ENCODE peak calls at places on chromosomes 11 and 22, in four cellular contexts. One of them, this sample, is unnamed. For H3K36me3, the result is how much of the 10 kb centered on the place peaks cover.

GRCh38 chr11:104781719-104782376 is 116.4 kb downstream of the CASP12 start:
- DNase-seq in SK-N-SH: no peak
- DNase-seq in K562: no peak
- DNase-seq in HepG2: no peak
- DNase-seq in this sample: no peak

GRCh38 chr11:69364901-69365300 is 70.9 kb downstream of the MYEOV start:
- DNase-seq in SK-N-SH: no peak
- DNase-seq in K562: no peak
- DNase-seq in HepG2: no peak
- DNase-seq in this sample: no peak

GRCh38 chr11:68727783-68728182 is 23.5 kb downstream of the TESMIN start:
- DNase-seq in SK-N-SH: no peak
- DNase-seq in K562: no peak
- DNase-seq in HepG2: no peak
- DNase-seq in this sample: no peak

GRCh38 chr11:69205125-69205928 is 49.6 kb downstream of the SMIM38 start:
- DNase-seq in SK-N-SH: no peak
- DNase-seq in K562: no peak
- DNase-seq in HepG2: no peak
- DNase-seq in this sample: no peak

GRCh38 chr11:116366980-116367640 is 405.7 kb downstream of the BUD13 start:
- DNase-seq in SK-N-SH: peak
- DNase-seq in K562: no peak
- DNase-seq in HepG2: peak
- DNase-seq in this sample: no peak

GRCh38 chr22:37260939-37261338 is 16.9 kb upstream of the RAC2 start:
- DNase-seq in SK-N-SH: peak
- DNase-seq in K562: peak
- DNase-seq in HepG2: peak
- DNase-seq in this sample: peak

GRCh38 chr11:71246559-71246958 is 5.8 kb downstream of the SHANK2 start:
- DNase-seq in SK-N-SH: peak
- DNase-seq in K562: no peak
- DNase-seq in HepG2: no peak
- DNase-seq in this sample: no peak

GRCh38 chr22:49736538-49736937 is 91.1 kb downstream of the BRD1 start:
- DNase-seq in SK-N-SH: peak
- DNase-seq in K562: no peak
- DNase-seq in HepG2: no peak
- DNase-seq in this sample: no peak

GRCh38 chr11:15107730-15108515 is 6.8 kb upstream of the INSC start:
- DNase-seq in SK-N-SH: no peak
- DNase-seq in K562: no peak
- DNase-seq in HepG2: no peak
- DNase-seq in this sample: no peak

GRCh38 chr11:13216019-13217006 is 61.3 kb upstream of the BMAL1 start:
- DNase-seq in SK-N-SH: no peak
- DNase-seq in K562: no peak
- DNase-seq in HepG2: peak
- DNase-seq in this sample: peak

GRCh38 chr22:42889290-42889689 is 32.2 kb upstream of the ARFGAP3 start:
- DNase-seq in SK-N-SH: no peak
- DNase-seq in K562: no peak
- DNase-seq in HepG2: no peak
- DNase-seq in this sample: no peak

GRCh38 chr11:10969387-10969786 is 111.5 kb upstream of the ZBED5 start:
- DNase-seq in SK-N-SH: no peak
- DNase-seq in K562: no peak
- DNase-seq in HepG2: no peak
- DNase-seq in this sample: no peak

DNA sequence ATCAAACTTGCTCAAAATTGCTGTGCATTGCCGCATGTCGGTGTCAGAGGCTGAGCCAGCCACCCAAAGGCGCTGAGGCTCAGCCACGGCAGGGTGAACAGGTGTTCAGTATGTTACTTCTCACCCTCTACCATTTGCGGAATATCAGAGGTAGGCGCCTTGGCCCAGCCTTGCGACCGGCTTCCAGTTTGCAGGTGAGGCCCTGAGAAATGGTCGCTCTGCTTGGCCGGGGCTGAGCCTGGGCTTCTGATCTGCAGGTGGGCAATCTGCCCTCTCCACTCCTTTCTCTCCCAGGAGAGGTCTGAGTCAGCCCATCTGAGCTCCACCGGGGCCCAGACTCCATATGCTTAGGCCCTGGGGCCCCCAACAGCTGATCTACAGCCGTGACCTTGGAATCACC is 71.0 kb downstream of the RPS6KA4 start:
- DNase-seq in SK-N-SH: no peak
- DNase-seq in K562: no peak
- DNase-seq in HepG2: no peak
- DNase-seq in this sample: no peak
- H2AFZ ChIP-seq in SK-N-SH: no peak
- H2AFZ ChIP-seq in K562: no peak
- H2AFZ ChIP-seq in HepG2: no peak
- H2AFZ ChIP-seq in this sample: no peak

GRCh38 chr11:65338680-65339079 is 5.0 kb downstream of the DPF2 start:
- DNase-seq in SK-N-SH: no peak
- DNase-seq in K562: peak
- DNase-seq in HepG2: no peak
- DNase-seq in this sample: no peak
- H3K36me3 ChIP-seq in SK-N-SH: under half
- H3K36me3 ChIP-seq in K562: half or more
- H3K36me3 ChIP-seq in HepG2: under half
- H3K36me3 ChIP-seq in this sample: under half

GRCh38 chr11:30567644-30568043 is 18.5 kb downstream of the MPPED2 start:
- DNase-seq in SK-N-SH: no peak
- DNase-seq in K562: no peak
- DNase-seq in HepG2: no peak
- DNase-seq in this sample: no peak

GRCh38 chr11:30567148-30567547 is 19.0 kb downstream of the MPPED2 start:
- DNase-seq in SK-N-SH: no peak
- DNase-seq in K562: no peak
- DNase-seq in HepG2: no peak
- DNase-seq in this sample: no peak

GRCh38 chr11:30561691-30562412 is 24.3 kb downstream of the MPPED2 start:
- DNase-seq in SK-N-SH: no peak
- DNase-seq in K562: no peak
- DNase-seq in HepG2: no peak
- DNase-seq in this sample: no peak

GRCh38 chr11:30566482-30566881 is 19.7 kb downstream of the MPPED2 start:
- DNase-seq in SK-N-SH: no peak
- DNase-seq in K562: no peak
- DNase-seq in HepG2: no peak
- DNase-seq in this sample: no peak

GRCh38 chr11:30564994-30565393 is 21.2 kb downstream of the MPPED2 start:
- DNase-seq in SK-N-SH: no peak
- DNase-seq in K562: no peak
- DNase-seq in HepG2: no peak
- DNase-seq in this sample: no peak
- TF ChIP-seq ELF1 in SK-N-SH: no peak
- TF ChIP-seq ELF1 in K562: no peak
- TF ChIP-seq ELF1 in HepG2: no peak
- TF ChIP-seq ELF1 in this sample: no peak

GRCh38 chr22:23034621-23035556 is 35.4 kb upstream of the GNAZ start:
- DNase-seq in SK-N-SH: no peak
- DNase-seq in K562: peak
- DNase-seq in HepG2: no peak
- DNase-seq in this sample: no peak
- H2AFZ ChIP-seq in SK-N-SH: no peak
- H2AFZ ChIP-seq in K562: peak
- H2AFZ ChIP-seq in HepG2: no peak
- H2AFZ ChIP-seq in this sample: no peak

DNA sequence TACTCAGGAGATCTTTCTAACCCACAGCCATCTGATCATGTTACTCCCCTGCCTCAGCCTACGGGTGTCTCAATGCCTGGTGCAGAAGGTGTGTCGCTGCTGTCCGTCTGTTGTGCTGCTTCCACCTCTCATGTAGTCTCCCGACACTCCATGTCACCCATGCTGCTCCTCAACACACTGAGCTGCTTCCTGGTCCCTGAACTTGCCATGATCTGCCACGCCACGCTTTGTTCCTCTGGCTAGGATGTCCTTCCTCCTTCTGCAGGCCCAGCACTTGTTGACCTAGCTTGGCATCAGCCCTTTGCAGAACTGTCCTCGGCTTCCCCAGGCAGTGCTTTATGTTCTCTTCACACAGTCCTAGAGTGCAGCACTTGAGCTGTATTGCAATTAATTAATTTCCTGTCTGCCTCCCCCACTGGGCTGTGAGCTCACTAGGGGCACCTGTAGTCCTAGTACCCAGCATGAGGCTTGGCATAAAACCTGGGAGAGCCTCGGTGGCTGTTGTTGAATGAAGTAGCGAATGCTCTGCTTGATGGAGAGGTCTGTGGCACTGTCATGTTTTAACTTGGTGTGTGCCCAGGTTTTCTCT is 9.5 kb downstream of the GTPBP1 start:
- DNase-seq in SK-N-SH: no peak
- DNase-seq in K562: no peak
- DNase-seq in HepG2: no peak
- DNase-seq in this sample: no peak
- H3K36me3 ChIP-seq in SK-N-SH: under half
- H3K36me3 ChIP-seq in K562: half or more
- H3K36me3 ChIP-seq in HepG2: half or more
- H3K36me3 ChIP-seq in this sample: under half

GRCh38 chr11:72635931-72636330 is 38.3 kb downstream of the PDE2A start:
- DNase-seq in SK-N-SH: no peak
- DNase-seq in K562: no peak
- DNase-seq in HepG2: no peak
- DNase-seq in this sample: no peak
- TF ChIP-seq ELF1 in SK-N-SH: no peak
- TF ChIP-seq ELF1 in K562: no peak
- TF ChIP-seq ELF1 in HepG2: no peak
- TF ChIP-seq ELF1 in this sample: no peak

GRCh38 chr22:18114495-18114894 is 3.9 kb downstream of the TUBA8 start:
- DNase-seq in SK-N-SH: no peak
- DNase-seq in K562: no peak
- DNase-seq in HepG2: no peak
- DNase-seq in this sample: no peak
- H2AFZ ChIP-seq in SK-N-SH: no peak
- H2AFZ ChIP-seq in K562: no peak
- H2AFZ ChIP-seq in HepG2: no peak
- H2AFZ ChIP-seq in this sample: no peak

This sample was measured in HCT116.